ENCODE peak calls at places on chromosomes 2 and 18, in four cellular contexts. Q is IMR-90, R is H9, F is H1. X is an unnamed sample.
A peak's percentile ranks its signal among the peaks of the same experiment; 100 is the strongest.

GRCh38 chr2:6846967-6847695 is 18.6 kb downstream of the CMPK2 start:
- DNase-seq in Q (no peak), R (no peak), F (no peak), X (no peak)

GRCh38 chr2:31711737-31712136 is 131.0 kb upstream of the SRD5A2 start:
- DNase-seq in Q (no peak), R (no peak), F (no peak), X (no peak)

GRCh38 chr18:50424877-50425690 is 50.2 kb downstream of the SKA1 start:
- DNase-seq in Q (peak; percentile 50), R (no peak), F (no peak), X (no peak)

GRCh38 chr18:12907258-12907925 is 23.4 kb upstream of the PTPN2 start:
- DNase-seq in Q (peak; percentile 72), R (no peak), F (no peak), X (no peak)

GRCh38 chr2:155273314-155273713 is 574.8 kb downstream of the KCNJ3 start:
- DNase-seq in Q (no peak), R (no peak), F (no peak), X (no peak)

GRCh38 chr18:28071199-28071598 is 105.7 kb downstream of the CDH2 start:
- DNase-seq in Q (no peak), R (no peak), F (no peak), X (no peak)

GRCh38 chr2:46878886-46879285 is 36.7 kb downstream of the MCFD2 start:
- DNase-seq in Q (peak; percentile 84), R (peak; percentile 46), F (no peak), X (peak; percentile 55)

GRCh38 chr18:12485479-12486105 is 77.9 kb downstream of the PRELID3A start:
- DNase-seq in Q (no peak), R (no peak), F (no peak), X (no peak)

GRCh38 chr2:218155953-218156479 is 10.7 kb downstream of the CXCR1 start:
- DNase-seq in Q (no peak), R (no peak), F (no peak), X (no peak)

GRCh38 chr2:159895258-159896209 is 97.5 kb upstream of the CD302 start:
- DNase-seq in Q (peak; percentile 11), R (no peak), F (no peak), X (no peak)

GRCh38 chr18:11104307-11104706 is 45.1 kb downstream of the PIEZO2 start:
- DNase-seq in Q (no peak), R (no peak), F (no peak), X (no peak)

GRCh38 chr2:161586517-161587167 is 37.6 kb upstream of the SLC4A10 start:
- DNase-seq in Q (peak; percentile 25), R (no peak), F (no peak), X (peak; percentile 37)

GRCh38 chr18:63892544-63892943 is 5.0 kb downstream of the SERPINB2 start:
- DNase-seq in Q (no peak), R (no peak), F (no peak), X (no peak)

GRCh38 chr18:48039769-48040215 is 109.3 kb upstream of the SMAD2 start:
- DNase-seq in Q (no peak), R (no peak), F (no peak), X (no peak)

GRCh38 chr2:19787134-19787533 is 114.6 kb downstream of the TTC32 start:
- DNase-seq in Q (no peak), R (no peak), F (no peak), X (peak; percentile 13)
- H3K18ac ChIP-seq in Q (peak overlapping the region; percentile 66), R (no peak overlapping the region), F (no peak overlapping the region), X (no peak overlapping the region)

GRCh38 chr2:72442270-72442669 is 294.6 kb upstream of the CYP26B1 start:
- DNase-seq in Q (no peak), R (no peak), F (no peak), X (no peak)

GRCh38 chr2:72439892-72440291 is 292.2 kb upstream of the CYP26B1 start:
- DNase-seq in Q (no peak), R (no peak), F (no peak), X (peak; percentile 5)

GRCh38 chr2:72438364-72438763 is 290.7 kb upstream of the CYP26B1 start:
- DNase-seq in Q (no peak), R (no peak), F (no peak), X (no peak)
- H4K5ac ChIP-seq in Q (no peak overlapping the region), R (no peak overlapping the region), F (no peak overlapping the region), X (no peak overlapping the region)

GRCh38 chr2:10707831-10708230 is 13.6 kb upstream of the ATP6V1C2 start:
- DNase-seq in Q (no peak), R (no peak), F (no peak), X (no peak)
- H3K18ac ChIP-seq in Q (no peak overlapping the region), R (no peak overlapping the region), F (no peak overlapping the region), X (no peak overlapping the region)

GRCh38 chr18:23658296-23658695 is 4.4 kb downstream of the ANKRD29 start:
- DNase-seq in Q (no peak), R (no peak), F (no peak), X (no peak)

GRCh38 chr18:23667114-23667513 is 4.4 kb upstream of the ANKRD29 start:
- DNase-seq in Q (no peak), R (no peak), F (no peak), X (no peak)

GRCh38 chr18:23664674-23665073 is 2.0 kb upstream of the ANKRD29 start:
- DNase-seq in Q (peak; percentile 19), R (no peak), F (no peak), X (no peak)

GRCh38 chr18:23661735-23662308 is 889 bp downstream of the ANKRD29 start:
- DNase-seq in Q (no peak), R (no peak), F (no peak), X (no peak)

GRCh38 chr18:23662309-23663263 is at the start of gene ANKRD29:
- DNase-seq in Q (no peak), R (peak; percentile 46), F (peak; percentile 73), X (peak; percentile 43)
- H4K5ac ChIP-seq in Q (no peak within 1 kb of the TSS), R (peak within 1 kb of the TSS; percentile 63), F (peak within 1 kb of the TSS; percentile 75), X (no peak within 1 kb of the TSS)

GRCh38 chr2:96695602-96696001 is 44.3 kb downstream of the LMAN2L start:
- DNase-seq in Q (no peak), R (no peak), F (no peak), X (no peak)
- H3K18ac ChIP-seq in Q (no peak overlapping the region), R (no peak overlapping the region), F (no peak overlapping the region), X (no peak overlapping the region)

GRCh38 chr2:2326653-2327052 is 4.4 kb downstream of the MYT1L start:
- DNase-seq in Q (no peak), R (no peak), F (no peak), X (no peak)

GRCh38 chr2:2325538-2325937 is 5.5 kb downstream of the MYT1L start:
- DNase-seq in Q (no peak), R (no peak), F (no peak), X (no peak)

GRCh38 chr2:2324565-2325101 is 6.4 kb downstream of the MYT1L start:
- DNase-seq in Q (no peak), R (no peak), F (no peak), X (no peak)

GRCh38 chr2:2324119-2324518 is 7.0 kb downstream of the MYT1L start:
- DNase-seq in Q (no peak), R (no peak), F (no peak), X (no peak)

GRCh38 chr2:2326053-2326452 is 5.0 kb downstream of the MYT1L start:
- DNase-seq in Q (no peak), R (no peak), F (no peak), X (no peak)
- H4K5ac ChIP-seq in Q (no peak overlapping the region), R (no peak overlapping the region), F (no peak overlapping the region), X (no peak overlapping the region)

GRCh38 chr2:19746137-19746585 is 155.6 kb downstream of the TTC32 start:
- DNase-seq in Q (no peak), R (no peak), F (no peak), X (no peak)

GRCh38 chr2:19746611-19747309 is 155.0 kb downstream of the TTC32 start:
- DNase-seq in Q (peak; percentile 25), R (peak; percentile 78), F (peak; percentile 83), X (peak; percentile 77)

GRCh38 chr2:19748073-19748375 is 153.8 kb downstream of the TTC32 start:
- DNase-seq in Q (no peak), R (peak; percentile 77), F (peak; percentile 56), X (peak; percentile 60)

GRCh38 chr2:19748711-19749506 is 152.9 kb downstream of the TTC32 start:
- DNase-seq in Q (no peak), R (no peak), F (no peak), X (no peak)

DNA sequence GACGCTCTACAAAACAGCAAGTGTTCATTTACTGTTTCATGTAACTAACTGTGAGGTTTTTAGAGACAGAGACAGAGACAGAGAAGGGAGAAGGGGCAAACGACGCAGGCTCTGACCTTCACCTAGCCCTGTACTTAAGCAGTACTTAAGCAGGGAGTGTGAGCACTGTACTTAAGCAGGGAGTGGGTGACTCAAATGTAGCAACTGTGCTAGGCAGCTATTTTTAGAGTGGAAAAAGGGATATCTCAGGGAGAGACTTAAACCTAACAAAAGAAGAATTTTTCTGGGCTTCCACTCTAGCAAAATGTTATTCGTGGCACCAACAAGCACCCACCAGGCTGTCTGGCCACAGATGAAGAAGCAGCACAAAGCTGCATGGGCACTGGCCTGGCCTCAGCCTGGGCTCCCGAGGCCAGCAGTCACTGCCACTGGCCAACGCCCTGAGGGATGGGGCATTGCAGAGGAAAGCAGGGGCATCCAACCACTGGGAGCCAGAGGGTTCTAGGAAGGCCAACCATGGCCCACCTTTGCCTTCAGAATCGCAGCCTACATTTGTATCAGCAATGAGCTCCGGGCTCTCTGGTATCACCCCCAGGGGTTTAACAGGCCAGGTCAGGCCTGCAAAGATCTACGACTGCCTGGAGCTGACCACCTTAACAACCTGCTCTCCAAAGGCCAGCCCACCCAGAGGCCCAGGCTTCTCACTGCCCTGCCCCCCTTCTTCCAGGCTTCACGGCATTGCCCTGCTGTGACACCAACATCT is 154.3 kb downstream of the TTC32 start:
- DNase-seq in Q (peak; percentile 60), R (peak; percentile 3), F (no peak), X (no peak)
- H3K18ac ChIP-seq in Q (peak overlapping the region; percentile 40), R (no peak overlapping the region), F (no peak overlapping the region), X (no peak overlapping the region)